ENCODE peak calls at places on chromosomes 13 and 19, in four cellular contexts. J is heart right ventricle, Q is HCT116, E is GM12878. F is an unnamed sample.

GRCh38 chr13:109780880-109781383 is 5.5 kb downstream of the IRS2 start:
- DNase-seq in Q (no peak), E (no peak), J (no peak), F (no peak)

GRCh38 chr19:38046254-38047047 is 139.4 kb downstream of the SIPA1L3 start:
- DNase-seq in E (peak; percentile 80), Q (no peak), J (no peak), F (no peak)

GRCh38 chr19:3095375-3096191 is 1.4 kb downstream of the GNA11 start:
- DNase-seq in J (peak; percentile 45), E (no peak), Q (no peak), F (no peak)

GRCh38 chr19:19342086-19343015 is 21.7 kb downstream of the MAU2 start:
- DNase-seq in Q (peak; percentile 26), J (peak; percentile 50), E (no peak), F (peak; percentile 25)

GRCh38 chr13:50635504-50635903 is 208.0 kb downstream of the DLEU7 start:
- DNase-seq in Q (no peak), J (peak; percentile 39), E (peak; percentile 42), F (no peak)

GRCh38 chr19:44817725-44818469 is 9.0 kb downstream of the BCAM start:
- DNase-seq in E (no peak), Q (no peak), J (no peak), F (no peak)

GRCh38 chr13:70407486-70407885 is 299.2 kb upstream of the KLHL1 start:
- DNase-seq in J (no peak), Q (no peak), E (no peak), F (no peak)

GRCh38 chr19:51799311-51799997 is 4.5 kb downstream of the FPR3 start:
- DNase-seq in J (peak; percentile 90), Q (no peak), E (no peak), F (peak; percentile 91)

GRCh38 chr13:29855009-29855408 is 4.6 kb upstream of the UBL3 start:
- DNase-seq in Q (no peak), E (no peak), J (no peak), F (no peak)

GRCh38 chr19:2602391-2603181 is 99.9 kb downstream of the GNG7 start:
- DNase-seq in Q (no peak), J (peak; percentile 78), E (no peak), F (peak; percentile 44)

GRCh38 chr19:36420961-36421748 is 2.7 kb upstream of the ZFP82 start:
- DNase-seq in Q (no peak), J (peak; percentile 18), E (no peak), F (no peak)

GRCh38 chr19:50280074-50280473 is 49.1 kb downstream of the KCNC3 start:
- DNase-seq in E (no peak), J (no peak), Q (no peak), F (no peak)

GRCh38 chr19:45087531-45087930 is 5.4 kb upstream of the PPP1R37 start:
- DNase-seq in Q (no peak), J (no peak), E (no peak), F (no peak)

GRCh38 chr19:17806945-17807344 is 12.0 kb downstream of the B3GNT3 start:
- DNase-seq in E (no peak), Q (no peak), J (no peak), F (no peak)

GRCh38 chr19:5587661-5588060 is 19.9 kb upstream of the TINCR start:
- DNase-seq in Q (no peak), E (no peak), J (no peak), F (no peak)

GRCh38 chr19:11268783-11269267 is 6.5 kb upstream of the DOCK6 start:
- DNase-seq in Q (no peak), E (no peak), J (peak; percentile 93), F (no peak)

GRCh38 chr19:35083678-35084077 is 31.9 kb upstream of the FXYD3 start:
- DNase-seq in E (no peak), Q (no peak), J (no peak), F (no peak)

GRCh38 chr19:30630289-30631034 is 258.3 kb downstream of the ZNF536 start:
- DNase-seq in E (no peak), Q (no peak), J (no peak), F (peak; percentile 51)

GRCh38 chr13:110618780-110619179 is 3.4 kb downstream of the NAXD start:
- DNase-seq in J (no peak), E (no peak), Q (no peak), F (no peak)

GRCh38 chr13:31998131-31998530 is 33.4 kb upstream of the FRY start:
- DNase-seq in J (peak; percentile 23), E (no peak), Q (no peak), F (no peak)

GRCh38 chr13:22275393-22275792 is 604.5 kb downstream of the FGF9 start:
- DNase-seq in E (no peak), Q (no peak), J (no peak), F (no peak)

GRCh38 chr19:17527326-17527725 is 15.9 kb downstream of the PGLS start:
- DNase-seq in E (no peak), Q (no peak), J (no peak), F (no peak)

GRCh38 chr19:33687761-33688656 is 66.3 kb downstream of the CHST8 start:
- DNase-seq in J (no peak), Q (no peak), E (no peak), F (no peak)

GRCh38 chr13:61466280-61466679 is 50.6 kb upstream of the PCDH20 start:
- DNase-seq in E (no peak), J (no peak), Q (no peak), F (no peak)

GRCh38 chr19:53308339-53308811 is 25.2 kb upstream of the ZNF845 start:
- DNase-seq in E (no peak), J (no peak), Q (no peak), F (no peak)

GRCh38 chr13:72651196-72651595 is 76.2 kb downstream of the MZT1 start:
- DNase-seq in E (no peak), Q (peak; percentile 31), J (no peak), F (no peak)

GRCh38 chr19:7505288-7505681 is 10.6 kb upstream of the ZNF358 start:
- DNase-seq in Q (no peak), J (no peak), E (no peak), F (no peak)

DNA sequence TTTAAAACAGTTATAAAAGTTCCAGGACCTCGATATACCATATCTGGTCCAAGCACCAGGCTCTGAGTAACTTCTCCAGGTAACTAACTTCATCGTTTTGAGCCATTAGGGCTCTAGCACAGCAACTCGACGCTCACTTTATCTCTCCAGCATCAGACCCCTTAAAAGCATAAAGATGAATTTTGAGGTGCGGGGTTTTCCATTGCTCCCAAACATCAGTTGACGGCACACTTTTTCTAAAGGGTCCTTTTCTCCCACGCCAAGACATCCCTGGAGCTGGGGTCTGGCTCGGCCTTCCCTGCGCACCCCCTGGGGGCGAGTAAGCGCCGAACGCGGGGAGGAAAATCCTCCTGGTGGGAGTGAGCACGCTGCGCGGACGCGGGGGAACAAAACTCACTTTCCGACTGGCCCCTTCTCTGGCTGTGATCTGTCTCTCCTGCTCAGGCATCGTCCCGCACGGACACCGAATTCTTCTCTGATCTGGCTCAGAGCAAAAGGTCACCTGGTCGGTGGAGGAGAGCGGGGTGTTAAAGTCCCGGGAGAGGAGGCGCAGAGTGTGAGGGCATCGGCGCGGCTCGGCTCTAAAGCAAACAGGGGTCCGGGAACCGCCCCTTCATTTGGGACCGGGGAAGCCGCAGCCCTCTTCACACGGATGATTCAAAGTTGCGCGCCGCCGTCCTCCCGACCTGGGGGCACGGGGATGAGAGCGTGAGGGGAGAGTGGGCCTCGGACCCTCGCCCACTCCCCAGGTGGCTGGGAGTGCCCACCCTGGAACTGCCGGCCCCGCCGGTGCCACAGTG is at the start of gene ATP7B:
- DNase-seq in J (peak; percentile 15), E (no peak), Q (no peak), F (no peak)
- H3K4me3 ChIP-seq in J (peak within 1 kb of the TSS; percentile 88), E (peak within 1 kb of the TSS; percentile 95), Q (peak within 1 kb of the TSS; percentile 100), F (peak within 1 kb of the TSS; percentile 65)

GRCh38 chr19:43759515-43759914 is 4.8 kb upstream of the SMG9 start:
- DNase-seq in Q (peak; percentile 90), E (no peak), J (no peak), F (no peak)
- TF ChIP-seq CTCF in Q (no peak), E (peak; percentile 42), J (no peak), F (no peak)

GRCh38 chr19:31991984-31992655 is 353.3 kb upstream of the ZNF507 start:
- DNase-seq in J (no peak), E (no peak), Q (no peak), F (no peak)

GRCh38 chr19:31988256-31988655 is 357.2 kb upstream of the ZNF507 start:
- DNase-seq in Q (no peak), J (no peak), E (no peak), F (no peak)

DNA sequence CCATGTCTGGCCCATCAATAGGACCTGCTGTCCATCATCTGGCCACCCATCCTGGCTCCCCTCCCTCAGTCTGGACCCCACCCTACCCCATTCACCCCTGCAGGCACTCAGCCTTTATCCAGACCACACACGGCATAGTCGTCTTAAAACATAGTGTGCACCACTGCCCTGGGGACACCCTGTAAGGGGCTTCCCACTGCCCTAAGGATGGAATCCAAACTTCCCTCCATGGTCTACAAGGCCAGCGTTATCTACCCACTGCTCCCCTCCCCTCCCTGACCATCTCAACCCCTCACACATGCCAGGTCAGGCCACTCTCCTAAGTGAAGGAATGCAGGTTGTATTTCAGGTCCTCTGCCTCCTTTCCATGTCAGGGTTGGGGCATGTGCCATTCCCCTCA is 352.7 kb upstream of the ZNF507 start:
- DNase-seq in E (no peak), J (no peak), Q (no peak), F (no peak)
- H3K4me3 ChIP-seq in E (no peak overlapping the region), J (no peak overlapping the region), Q (no peak overlapping the region), F (no peak overlapping the region)

GRCh38 chr13:99297330-99297729 is 9.9 kb downstream of the GPR183 start:
- DNase-seq in J (no peak), E (no peak), Q (no peak), F (no peak)

GRCh38 chr13:99295488-99296252 is 11.5 kb downstream of the GPR183 start:
- DNase-seq in E (no peak), Q (no peak), J (no peak), F (no peak)

GRCh38 chr13:99294198-99294597 is 13.0 kb downstream of the GPR183 start:
- DNase-seq in J (no peak), Q (no peak), E (no peak), F (no peak)

GRCh38 chr13:99298056-99298455 is 9.1 kb downstream of the GPR183 start:
- DNase-seq in Q (no peak), E (no peak), J (no peak), F (no peak)

GRCh38 chr13:99296270-99296865 is 10.8 kb downstream of the GPR183 start:
- DNase-seq in Q (no peak), E (no peak), J (no peak), F (no peak)
- TF ChIP-seq CTCF in Q (no peak), E (no peak), J (no peak), F (no peak)

DNA sequence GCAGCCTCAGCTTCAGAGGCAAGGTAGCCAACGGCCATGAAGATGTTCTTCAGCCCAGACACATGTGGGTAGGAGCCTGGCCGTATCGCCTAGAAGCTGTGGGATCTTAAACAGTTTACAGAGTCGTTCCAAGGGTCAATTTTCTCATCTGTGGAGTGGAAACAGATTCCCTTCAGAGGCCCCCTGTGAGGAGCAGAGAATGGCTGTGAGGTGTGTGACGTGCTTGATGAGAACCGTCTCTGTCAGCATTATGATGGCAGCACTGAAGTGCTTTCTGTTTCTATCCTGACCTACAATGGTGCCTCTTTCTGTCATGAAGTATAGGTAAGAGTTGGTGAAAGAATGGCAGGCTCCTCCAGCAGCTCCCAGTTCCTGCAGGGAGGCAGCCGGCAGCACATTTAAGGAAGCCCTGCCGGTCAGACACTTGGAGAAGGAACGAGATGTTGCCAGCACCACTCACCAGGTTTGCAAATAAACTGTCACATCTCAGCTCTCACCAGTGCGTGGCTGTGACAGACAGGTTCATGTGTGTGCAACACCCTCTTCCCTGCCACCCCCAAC is 277.3 kb downstream of the FOXO1 start:
- DNase-seq in Q (no peak), E (peak; percentile 4), J (no peak), F (no peak)
- H3K4me3 ChIP-seq in Q (no peak overlapping the region), E (peak overlapping the region; percentile 55), J (no peak overlapping the region), F (no peak overlapping the region)